ENCODE peak calls at places on chromosomes 5 and 9, in eight cellular contexts. One of them, this sample, is unnamed.

GRCh38 chr9:107280543-107280942 is 2.5 kb upstream of the RAD23B start:
- DNase-seq in OCI-LY7: no peak
- DNase-seq in hepatocyte: no peak
- DNase-seq in SK-N-SH: no peak
- DNase-seq in PC-3: peak
- DNase-seq in MM.1S: no peak
- DNase-seq in HCT116: peak
- DNase-seq in neural progenitor cell: no peak
- DNase-seq in this sample: peak

GRCh38 chr5:88745093-88745696 is 137.8 kb downstream of the MEF2C start:
- DNase-seq in OCI-LY7: no peak
- DNase-seq in MM.1S: no peak
- DNase-seq in HCT116: no peak
- DNase-seq in PC-3: no peak
- DNase-seq in neural progenitor cell: no peak
- DNase-seq in hepatocyte: no peak
- DNase-seq in SK-N-SH: no peak
- DNase-seq in this sample: no peak

GRCh38 chr9:120299785-120300184 is 280.2 kb downstream of the CDK5RAP2 start:
- DNase-seq in MM.1S: no peak
- DNase-seq in SK-N-SH: no peak
- DNase-seq in OCI-LY7: no peak
- DNase-seq in neural progenitor cell: peak
- DNase-seq in PC-3: no peak
- DNase-seq in HCT116: no peak
- DNase-seq in hepatocyte: no peak
- DNase-seq in this sample: peak

GRCh38 chr5:137201876-137202275 is 297.2 kb downstream of the SPOCK1 start:
- DNase-seq in neural progenitor cell: no peak
- DNase-seq in SK-N-SH: no peak
- DNase-seq in HCT116: no peak
- DNase-seq in OCI-LY7: no peak
- DNase-seq in PC-3: peak
- DNase-seq in MM.1S: no peak
- DNase-seq in hepatocyte: no peak
- DNase-seq in this sample: peak

GRCh38 chr9:2106666-2107065 is 91.5 kb downstream of the SMARCA2 start:
- DNase-seq in PC-3: no peak
- DNase-seq in OCI-LY7: no peak
- DNase-seq in MM.1S: no peak
- DNase-seq in neural progenitor cell: no peak
- DNase-seq in hepatocyte: no peak
- DNase-seq in HCT116: no peak
- DNase-seq in SK-N-SH: no peak
- DNase-seq in this sample: no peak

GRCh38 chr5:168696611-168697010 is 117.4 kb upstream of the PANK3 start:
- DNase-seq in hepatocyte: no peak
- DNase-seq in neural progenitor cell: no peak
- DNase-seq in SK-N-SH: no peak
- DNase-seq in MM.1S: no peak
- DNase-seq in OCI-LY7: no peak
- DNase-seq in PC-3: no peak
- DNase-seq in HCT116: no peak
- DNase-seq in this sample: no peak

GRCh38 chr9:130539473-130540223 is 39.7 kb upstream of the FUBP3 start:
- DNase-seq in MM.1S: no peak
- DNase-seq in PC-3: peak
- DNase-seq in OCI-LY7: no peak
- DNase-seq in neural progenitor cell: no peak
- DNase-seq in SK-N-SH: no peak
- DNase-seq in hepatocyte: no peak
- DNase-seq in HCT116: peak
- DNase-seq in this sample: no peak

GRCh38 chr5:41270423-41271251 is 57.3 kb upstream of the C6 start:
- DNase-seq in OCI-LY7: peak
- DNase-seq in hepatocyte: peak
- DNase-seq in neural progenitor cell: peak
- DNase-seq in SK-N-SH: peak
- DNase-seq in HCT116: peak
- DNase-seq in PC-3: peak
- DNase-seq in MM.1S: peak
- DNase-seq in this sample: peak

GRCh38 chr5:141758316-141758965 is 76.4 kb upstream of the ARAP3 start:
- DNase-seq in PC-3: no peak
- DNase-seq in MM.1S: no peak
- DNase-seq in hepatocyte: peak
- DNase-seq in neural progenitor cell: peak
- DNase-seq in SK-N-SH: no peak
- DNase-seq in HCT116: no peak
- DNase-seq in OCI-LY7: no peak
- DNase-seq in this sample: peak

GRCh38 chr9:79847074-79847473 is 275.3 kb downstream of the TLE4 start:
- DNase-seq in MM.1S: no peak
- DNase-seq in neural progenitor cell: no peak
- DNase-seq in hepatocyte: no peak
- DNase-seq in OCI-LY7: no peak
- DNase-seq in HCT116: no peak
- DNase-seq in PC-3: no peak
- DNase-seq in SK-N-SH: no peak
- DNase-seq in this sample: no peak

GRCh38 chr5:80227979-80228596 is 27.8 kb downstream of the SERINC5 start:
- DNase-seq in MM.1S: no peak
- DNase-seq in hepatocyte: no peak
- DNase-seq in SK-N-SH: no peak
- DNase-seq in neural progenitor cell: no peak
- DNase-seq in OCI-LY7: no peak
- DNase-seq in PC-3: no peak
- DNase-seq in HCT116: no peak
- DNase-seq in this sample: no peak

GRCh38 chr5:124644138-124644537 is 102.3 kb downstream of the ZNF608 start:
- DNase-seq in MM.1S: no peak
- DNase-seq in HCT116: no peak
- DNase-seq in hepatocyte: no peak
- DNase-seq in SK-N-SH: no peak
- DNase-seq in OCI-LY7: no peak
- DNase-seq in neural progenitor cell: no peak
- DNase-seq in PC-3: peak
- DNase-seq in this sample: no peak

GRCh38 chr5:157926171-157926671 is 67.3 kb upstream of the CLINT1 start:
- DNase-seq in OCI-LY7: no peak
- DNase-seq in neural progenitor cell: no peak
- DNase-seq in PC-3: no peak
- DNase-seq in SK-N-SH: no peak
- DNase-seq in MM.1S: no peak
- DNase-seq in hepatocyte: peak
- DNase-seq in HCT116: no peak
- DNase-seq in this sample: no peak

GRCh38 chr5:154524846-154525245 is 46.8 kb upstream of the HAND1 start:
- DNase-seq in PC-3: no peak
- DNase-seq in neural progenitor cell: no peak
- DNase-seq in HCT116: no peak
- DNase-seq in MM.1S: no peak
- DNase-seq in OCI-LY7: no peak
- DNase-seq in SK-N-SH: no peak
- DNase-seq in hepatocyte: peak
- DNase-seq in this sample: no peak

GRCh38 chr9:106420511-106420944 is 442.4 kb upstream of the ZNF462 start:
- DNase-seq in OCI-LY7: no peak
- DNase-seq in neural progenitor cell: no peak
- DNase-seq in MM.1S: peak
- DNase-seq in hepatocyte: peak
- DNase-seq in HCT116: no peak
- DNase-seq in SK-N-SH: no peak
- DNase-seq in PC-3: peak
- DNase-seq in this sample: no peak

GRCh38 chr5:1840741-1841521 is 39.7 kb downstream of the NDUFS6 start:
- DNase-seq in SK-N-SH: peak
- DNase-seq in hepatocyte: no peak
- DNase-seq in OCI-LY7: no peak
- DNase-seq in PC-3: no peak
- DNase-seq in HCT116: no peak
- DNase-seq in MM.1S: no peak
- DNase-seq in neural progenitor cell: peak
- DNase-seq in this sample: peak

GRCh38 chr5:176733586-176734262 is 76.6 kb upstream of the UNC5A start:
- DNase-seq in HCT116: no peak
- DNase-seq in neural progenitor cell: no peak
- DNase-seq in PC-3: no peak
- DNase-seq in hepatocyte: no peak
- DNase-seq in OCI-LY7: no peak
- DNase-seq in MM.1S: no peak
- DNase-seq in SK-N-SH: peak
- DNase-seq in this sample: no peak

DNA sequence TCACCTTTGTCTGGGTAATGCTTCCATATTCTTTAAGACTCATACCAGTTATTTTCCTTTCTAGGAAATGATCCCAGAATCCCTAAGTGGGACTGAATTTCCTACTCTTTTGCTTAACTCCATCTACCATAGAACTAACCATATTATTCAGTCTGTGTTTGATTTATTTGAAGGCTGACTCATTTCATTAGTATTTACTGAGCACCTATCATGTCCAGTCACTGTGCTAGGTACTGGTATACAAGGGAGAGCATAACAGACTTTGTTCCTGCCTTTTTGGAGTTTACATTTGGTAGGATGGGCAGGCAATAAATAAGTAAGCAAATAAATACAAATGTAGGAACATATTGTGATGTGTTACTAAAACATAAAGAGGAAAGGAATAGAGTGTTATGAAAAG is 4.3 kb downstream of the NPR2 start:
- DNase-seq in hepatocyte: no peak
- DNase-seq in neural progenitor cell: no peak
- DNase-seq in HCT116: no peak
- DNase-seq in MM.1S: no peak
- DNase-seq in OCI-LY7: no peak
- DNase-seq in PC-3: peak
- DNase-seq in SK-N-SH: no peak
- DNase-seq in this sample: no peak
- H3K4me2 ChIP-seq in hepatocyte: no peak
- H3K4me2 ChIP-seq in neural progenitor cell: no peak
- H3K4me2 ChIP-seq in HCT116: peak
- H3K4me2 ChIP-seq in MM.1S: no peak
- H3K4me2 ChIP-seq in OCI-LY7: no peak
- H3K4me2 ChIP-seq in PC-3: peak
- H3K4me2 ChIP-seq in SK-N-SH: no peak
- H3K4me2 ChIP-seq in this sample: no peak

DNA sequence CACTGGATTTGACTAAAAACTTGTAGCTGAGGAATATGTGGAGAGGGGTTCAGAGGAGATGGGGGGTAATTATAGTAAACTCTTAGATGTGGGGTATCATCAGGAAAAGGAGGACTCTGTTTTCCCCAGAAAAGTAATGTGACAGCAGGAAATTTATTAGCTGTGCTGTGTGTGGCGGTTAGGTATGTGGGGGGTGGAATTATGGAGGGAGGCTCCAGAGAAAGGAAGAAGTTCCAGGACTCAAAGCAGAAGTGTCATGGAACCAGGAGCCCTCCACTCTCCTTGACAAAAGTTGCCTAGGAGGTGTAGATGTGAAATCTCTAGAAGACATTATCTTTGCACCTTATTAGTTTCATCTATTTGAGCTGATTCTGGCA is 18.0 kb downstream of the NR2F1 start:
- DNase-seq in MM.1S: no peak
- DNase-seq in PC-3: no peak
- DNase-seq in HCT116: no peak
- DNase-seq in OCI-LY7: no peak
- DNase-seq in SK-N-SH: peak
- DNase-seq in hepatocyte: no peak
- DNase-seq in neural progenitor cell: peak
- DNase-seq in this sample: no peak
- TF ChIP-seq EZH2phosphoT487 in MM.1S: no peak
- TF ChIP-seq EZH2phosphoT487 in PC-3: no peak
- TF ChIP-seq EZH2phosphoT487 in HCT116: no peak
- TF ChIP-seq EZH2phosphoT487 in OCI-LY7: no peak
- TF ChIP-seq EZH2phosphoT487 in SK-N-SH: no peak
- TF ChIP-seq EZH2phosphoT487 in hepatocyte: no peak
- TF ChIP-seq EZH2phosphoT487 in neural progenitor cell: no peak
- TF ChIP-seq EZH2phosphoT487 in this sample: no peak

GRCh38 chr5:132422720-132423442 is 53.4 kb downstream of the SLC22A5 start:
- DNase-seq in MM.1S: peak
- DNase-seq in HCT116: no peak
- DNase-seq in OCI-LY7: peak
- DNase-seq in hepatocyte: peak
- DNase-seq in neural progenitor cell: no peak
- DNase-seq in SK-N-SH: no peak
- DNase-seq in PC-3: peak
- DNase-seq in this sample: no peak

GRCh38 chr5:132419517-132420468 is 50.3 kb downstream of the SLC22A5 start:
- DNase-seq in PC-3: peak
- DNase-seq in SK-N-SH: peak
- DNase-seq in MM.1S: peak
- DNase-seq in neural progenitor cell: peak
- DNase-seq in HCT116: peak
- DNase-seq in OCI-LY7: peak
- DNase-seq in hepatocyte: peak
- DNase-seq in this sample: peak

GRCh38 chr5:132418876-132419275 is 49.4 kb downstream of the SLC22A5 start:
- DNase-seq in PC-3: no peak
- DNase-seq in HCT116: no peak
- DNase-seq in OCI-LY7: no peak
- DNase-seq in neural progenitor cell: no peak
- DNase-seq in hepatocyte: no peak
- DNase-seq in SK-N-SH: no peak
- DNase-seq in MM.1S: no peak
- DNase-seq in this sample: no peak

GRCh38 chr5:132421442-132421841 is 51.9 kb downstream of the SLC22A5 start:
- DNase-seq in neural progenitor cell: no peak
- DNase-seq in MM.1S: no peak
- DNase-seq in hepatocyte: no peak
- DNase-seq in PC-3: no peak
- DNase-seq in HCT116: no peak
- DNase-seq in SK-N-SH: no peak
- DNase-seq in OCI-LY7: no peak
- DNase-seq in this sample: no peak

GRCh38 chr5:132420706-132421272 is 51.3 kb downstream of the SLC22A5 start:
- DNase-seq in hepatocyte: no peak
- DNase-seq in MM.1S: peak
- DNase-seq in HCT116: no peak
- DNase-seq in PC-3: no peak
- DNase-seq in OCI-LY7: peak
- DNase-seq in neural progenitor cell: no peak
- DNase-seq in SK-N-SH: no peak
- DNase-seq in this sample: no peak
- H3K4me2 ChIP-seq in hepatocyte: no peak
- H3K4me2 ChIP-seq in MM.1S: peak
- H3K4me2 ChIP-seq in HCT116: no peak
- H3K4me2 ChIP-seq in PC-3: no peak
- H3K4me2 ChIP-seq in OCI-LY7: peak
- H3K4me2 ChIP-seq in neural progenitor cell: no peak
- H3K4me2 ChIP-seq in SK-N-SH: no peak
- H3K4me2 ChIP-seq in this sample: no peak

DNA sequence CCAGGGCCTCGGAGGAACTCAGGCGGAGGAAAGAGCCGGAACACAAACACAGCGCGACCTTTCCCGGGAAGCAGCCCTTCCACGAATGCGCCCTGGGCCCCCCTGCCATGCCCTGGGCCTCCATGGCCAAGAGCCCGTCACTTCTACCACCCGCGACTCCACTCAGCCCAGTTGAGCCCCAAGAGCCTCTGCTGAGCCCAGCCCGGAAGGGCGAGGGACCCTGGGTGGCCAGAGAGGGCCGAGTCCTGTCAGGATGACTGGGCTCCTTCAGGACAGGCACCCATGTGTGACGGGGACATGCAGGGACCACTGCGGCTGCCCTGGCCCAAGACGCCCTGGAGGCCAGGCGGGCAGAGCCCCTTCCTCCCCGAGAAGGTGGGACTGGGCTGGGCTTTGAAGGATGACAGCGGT is 5.7 kb upstream of the LCN1 start:
- DNase-seq in SK-N-SH: no peak
- DNase-seq in HCT116: no peak
- DNase-seq in PC-3: no peak
- DNase-seq in hepatocyte: no peak
- DNase-seq in neural progenitor cell: no peak
- DNase-seq in OCI-LY7: no peak
- DNase-seq in MM.1S: no peak
- DNase-seq in this sample: no peak
- TF ChIP-seq EZH2phosphoT487 in SK-N-SH: no peak
- TF ChIP-seq EZH2phosphoT487 in HCT116: no peak
- TF ChIP-seq EZH2phosphoT487 in PC-3: no peak
- TF ChIP-seq EZH2phosphoT487 in hepatocyte: no peak
- TF ChIP-seq EZH2phosphoT487 in neural progenitor cell: no peak
- TF ChIP-seq EZH2phosphoT487 in OCI-LY7: no peak
- TF ChIP-seq EZH2phosphoT487 in MM.1S: no peak
- TF ChIP-seq EZH2phosphoT487 in this sample: no peak

This sample was measured in GM23338.